ENCODE peak calls at places on chromosomes 3 and 15, in five cellular contexts. L is A549, O is H1, M is SK-N-SH, H is HepG2. U is an unnamed sample.

GRCh38 chr3:65245133-65246076 is 557.6 kb upstream of the ADAMTS9 start:
- DNase-seq in M (no peak), L (no peak), O (no peak), H (no peak), U (no peak)

GRCh38 chr3:98199020-98199419 is 32.5 kb downstream of the OR5H15 start:
- DNase-seq in M (no peak), L (no peak), H (no peak), O (no peak), U (no peak)

GRCh38 chr15:29822100-29822684 is at the start of gene TJP1:
- DNase-seq in L (peak), M (peak), O (no peak), H (peak), U (peak)

GRCh38 chr3:18808423-18808822 is 339.9 kb upstream of the KCNH8 start:
- DNase-seq in O (no peak), H (no peak), M (no peak), L (no peak), U (no peak)

GRCh38 chr15:97968380-97968779 is 7.9 kb downstream of the ARRDC4 start:
- DNase-seq in M (no peak), L (no peak), O (no peak), H (no peak), U (no peak)

GRCh38 chr15:39774688-39775267 is 7.9 kb downstream of the FSIP1 start:
- DNase-seq in L (no peak), M (no peak), O (no peak), H (no peak), U (no peak)

GRCh38 chr15:83430436-83430835 is 16.7 kb upstream of the SH3GL3 start:
- DNase-seq in L (no peak), O (no peak), M (no peak), H (no peak), U (no peak)

GRCh38 chr15:62071711-62072308 is 5.0 kb downstream of the C2CD4A start:
- DNase-seq in M (peak), L (peak), O (no peak), H (peak), U (peak)

DNA sequence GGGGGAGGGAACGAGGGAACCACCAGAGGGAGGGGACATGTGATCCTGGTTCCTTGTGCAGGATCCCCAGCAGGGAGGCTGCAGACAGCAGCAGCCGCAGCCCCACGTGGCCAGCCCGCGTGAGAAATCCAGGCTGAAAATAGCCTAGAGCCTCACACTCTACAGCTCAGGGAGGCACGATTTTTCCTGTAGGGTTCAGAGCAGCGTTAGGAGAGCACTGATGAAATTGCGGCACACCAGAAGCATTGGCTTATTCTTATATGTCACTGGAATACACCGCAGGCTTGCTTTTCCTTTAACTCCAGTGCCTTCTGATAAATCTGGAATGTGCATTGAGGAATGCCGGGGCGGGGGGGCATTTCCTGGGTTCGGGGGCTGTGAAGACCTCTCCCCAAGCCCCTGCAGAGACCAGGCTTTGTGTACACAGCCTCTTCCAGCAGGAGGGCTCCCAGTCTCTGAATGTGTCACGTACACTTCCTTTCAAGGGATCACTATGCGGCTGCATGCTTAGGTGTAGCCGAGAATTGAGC is 193.0 kb downstream of the ATP10A start:
- DNase-seq in L (peak), H (no peak), O (peak), M (peak), U (no peak)
- TF ChIP-seq CHD2 in L (no peak), H (no peak), O (no peak), M (no peak), U (no peak)

DNA sequence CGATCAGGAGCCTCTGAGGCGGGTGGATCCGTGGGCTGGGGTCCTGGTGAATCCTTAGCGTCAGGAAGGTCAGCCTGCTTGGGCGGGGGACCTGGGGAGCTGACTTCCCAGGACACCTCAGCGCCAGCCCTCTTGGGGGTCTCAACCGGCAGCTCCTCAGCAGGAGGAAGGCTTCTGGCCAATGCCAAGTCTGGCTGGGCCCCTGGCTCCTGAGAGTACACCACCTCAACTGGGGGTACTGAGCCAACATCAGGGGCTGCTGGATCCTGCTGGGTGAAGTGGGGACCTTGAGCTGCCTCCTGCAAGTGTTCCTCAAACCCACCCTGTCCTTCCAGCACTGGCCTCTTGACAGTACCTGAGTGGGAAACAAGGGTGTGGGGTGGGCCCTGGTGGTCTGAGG is 3.1 kb downstream of the PRRT3 start:
- DNase-seq in H (no peak), O (no peak), L (no peak), M (no peak), U (no peak)
- TF ChIP-seq CHD2 in H (no peak), O (no peak), L (no peak), M (no peak), U (no peak)

DNA sequence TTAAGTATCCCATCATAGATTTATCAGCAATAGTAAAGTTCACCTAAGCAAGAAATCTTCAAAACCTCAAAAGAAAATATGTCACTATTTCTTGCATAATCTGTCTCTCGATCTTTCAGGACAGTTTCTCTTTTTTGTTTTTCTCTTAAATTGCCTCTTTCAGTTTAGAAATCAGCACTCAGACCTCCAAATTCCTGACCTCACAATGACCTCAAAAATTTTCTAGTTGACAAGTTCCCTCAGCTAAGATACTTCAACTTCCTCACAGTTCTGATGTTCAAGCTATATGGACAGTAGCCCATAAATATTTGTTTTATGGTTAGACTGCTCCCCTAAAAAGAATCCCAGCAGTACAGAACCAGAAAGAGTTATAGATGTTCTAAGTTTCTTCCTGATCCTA is 24.1 kb downstream of the SLC24A5 start:
- DNase-seq in L (no peak), H (no peak), M (no peak), O (no peak), U (no peak)
- TF ChIP-seq CHD2 in L (no peak), H (no peak), M (no peak), O (no peak), U (no peak)

DNA sequence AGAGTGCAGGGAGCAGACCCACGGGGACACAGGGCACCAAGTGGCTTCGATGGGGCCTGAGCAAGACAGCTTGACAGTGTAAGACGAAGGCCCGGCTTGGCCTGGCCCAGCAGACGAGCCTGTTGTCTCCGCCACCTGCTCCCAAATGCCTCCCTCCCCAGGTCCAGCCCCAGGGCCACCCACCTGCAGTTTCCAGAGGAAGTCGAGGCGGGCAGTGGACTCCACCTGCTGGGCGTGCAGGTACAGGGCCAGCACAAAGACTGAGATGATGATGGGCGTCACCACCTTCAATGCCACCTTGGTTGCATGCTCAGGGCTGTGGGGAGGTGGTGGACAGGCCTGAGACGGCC is 94.1 kb downstream of the SEC22A start:
- DNase-seq in H (no peak), M (no peak), O (no peak), L (no peak), U (no peak)
- TF ChIP-seq CHD2 in H (no peak), M (no peak), O (no peak), L (no peak), U (no peak)

DNA sequence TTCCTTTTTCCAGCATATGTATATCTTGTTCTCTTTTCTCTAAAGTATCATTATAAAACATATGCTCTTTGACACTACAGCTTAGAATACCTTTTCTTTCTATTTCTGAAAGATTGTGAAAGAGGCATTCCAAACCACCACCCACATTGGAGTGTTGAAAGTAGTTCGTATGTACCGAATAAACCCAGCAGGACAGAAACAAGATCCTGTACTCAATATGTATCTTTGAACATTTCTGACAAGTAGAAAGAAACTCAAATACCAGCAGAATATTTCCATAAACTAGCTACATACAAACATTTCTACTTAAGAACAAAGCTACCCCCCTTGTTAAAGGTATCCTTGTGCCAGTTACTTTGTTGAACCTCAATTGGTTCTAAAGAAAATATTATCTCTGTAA is 415.3 kb upstream of the ALCAM start:
- DNase-seq in O (no peak), L (no peak), M (no peak), H (no peak), U (no peak)
- TF ChIP-seq CHD2 in O (no peak), L (no peak), M (no peak), H (no peak), U (no peak)

DNA sequence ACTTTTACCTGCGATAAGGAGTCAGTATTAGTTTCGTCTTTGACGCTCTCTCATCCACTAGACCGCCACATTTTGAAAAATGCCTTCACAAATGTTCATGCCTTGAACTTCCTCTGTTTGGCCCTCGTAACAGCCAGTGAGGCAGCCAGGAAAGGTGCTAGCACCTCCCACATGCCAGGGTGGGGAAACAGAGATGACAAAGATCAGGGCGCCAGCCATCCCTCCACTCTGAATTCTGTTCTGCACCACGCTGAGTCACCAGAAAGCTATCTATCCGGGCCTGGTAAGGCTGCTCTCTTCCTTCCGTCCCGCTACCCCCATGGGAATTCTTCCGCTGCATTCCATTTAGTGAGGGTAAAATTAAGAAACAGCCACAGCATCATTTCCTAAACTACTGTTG is 31.3 kb upstream of the BCL2L10 start:
- DNase-seq in L (peak), M (no peak), H (peak), O (no peak), U (peak)
- TF ChIP-seq CHD2 in L (no peak), M (no peak), H (no peak), O (no peak), U (no peak)

GRCh38 chr3:149388714-149389417 is 11.4 kb upstream of the TM4SF1 start:
- DNase-seq in M (no peak), H (peak), O (no peak), L (peak), U (no peak)
- TF ChIP-seq CHD2 in M (no peak), H (no peak), O (no peak), L (no peak), U (no peak)

GRCh38 chr15:92095691-92096090 is 242.2 kb downstream of the SLCO3A1 start:
- DNase-seq in M (no peak), L (no peak), O (no peak), H (no peak), U (no peak)

GRCh38 chr15:92100751-92101150 is 247.2 kb downstream of the SLCO3A1 start:
- DNase-seq in L (no peak), M (no peak), O (no peak), H (no peak), U (no peak)

GRCh38 chr15:92101706-92102434 is 248.4 kb downstream of the SLCO3A1 start:
- DNase-seq in L (no peak), O (no peak), H (no peak), M (no peak), U (no peak)

GRCh38 chr15:92098869-92099268 is 245.4 kb downstream of the SLCO3A1 start:
- DNase-seq in M (peak), H (no peak), O (no peak), L (no peak), U (no peak)

GRCh38 chr15:92097473-92098178 is 244.1 kb downstream of the SLCO3A1 start:
- DNase-seq in M (peak), O (no peak), L (peak), H (peak), U (peak)
- TF ChIP-seq CHD2 in M (peak), O (no peak), L (no peak), H (no peak), U (no peak)

GRCh38 chr3:138256022-138256421 is 68.9 kb downstream of the ARMC8 start:
- DNase-seq in M (no peak), O (no peak), H (no peak), L (no peak), U (no peak)

GRCh38 chr3:138257986-138258385 is 70.9 kb downstream of the ARMC8 start:
- DNase-seq in H (no peak), O (no peak), L (no peak), M (no peak), U (no peak)

GRCh38 chr3:138253609-138254008 is 66.5 kb downstream of the ARMC8 start:
- DNase-seq in O (no peak), L (no peak), M (no peak), H (no peak), U (no peak)

GRCh38 chr3:138249636-138250035 is 62.5 kb downstream of the ARMC8 start:
- DNase-seq in M (no peak), L (no peak), O (no peak), H (no peak), U (no peak)

DNA sequence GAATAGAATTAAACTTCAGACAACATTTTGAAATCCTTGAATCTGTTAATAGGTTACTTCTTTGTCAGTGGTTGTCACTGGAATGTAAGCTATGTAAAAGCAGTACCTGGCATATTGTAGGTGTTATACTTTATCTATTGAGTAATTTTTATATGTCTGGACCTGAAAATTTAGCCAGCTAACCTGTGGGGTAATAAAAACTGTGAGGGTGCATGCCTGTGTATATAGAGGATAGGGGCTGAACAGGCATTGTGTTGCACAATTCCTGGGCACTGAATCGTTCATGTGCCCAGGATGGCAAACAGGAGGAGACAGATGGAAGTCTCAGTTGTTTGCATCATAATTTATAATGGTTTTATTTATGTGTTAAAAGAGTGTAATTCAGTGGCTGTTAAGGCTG is 67.1 kb downstream of the ARMC8 start:
- DNase-seq in M (no peak), O (no peak), L (no peak), H (no peak), U (no peak)
- TF ChIP-seq CHD2 in M (no peak), O (no peak), L (no peak), H (no peak), U (no peak)

U was measured in K562.